ENCODE peak calls at places on chromosomes 1 and 21, in eight cellular contexts. One of them, this sample, is unnamed.

GRCh38 chr1:48955774-48956173 is 179.1 kb upstream of the BEND5 start:
- DNase-seq in IMR-90: no peak
- DNase-seq in uterus: no peak
- DNase-seq in T-cell: no peak
- DNase-seq in EL: no peak
- DNase-seq in thoracic aorta: no peak
- DNase-seq in BJ: no peak
- DNase-seq in stimulated activated CD4-positive, alpha-beta T cell treated with anti-CD3 and anti-CD28 coated beads, TNF-alpha, amount 100 ng/mL, for 24 hours: no peak
- DNase-seq in this sample: no peak

GRCh38 chr21:37849703-37850102 is 66.6 kb downstream of the KCNJ6 start:
- DNase-seq in IMR-90: peak
- DNase-seq in BJ: peak
- DNase-seq in stimulated activated CD4-positive, alpha-beta T cell treated with anti-CD3 and anti-CD28 coated beads, TNF-alpha, amount 100 ng/mL, for 24 hours: no peak
- DNase-seq in thoracic aorta: no peak
- DNase-seq in T-cell: no peak
- DNase-seq in uterus: no peak
- DNase-seq in EL: peak
- DNase-seq in this sample: no peak

GRCh38 chr1:150186789-150187559 is 37.3 kb downstream of the PLEKHO1 start:
- DNase-seq in BJ: no peak
- DNase-seq in EL: peak
- DNase-seq in IMR-90: peak
- DNase-seq in stimulated activated CD4-positive, alpha-beta T cell treated with anti-CD3 and anti-CD28 coated beads, TNF-alpha, amount 100 ng/mL, for 24 hours: no peak
- DNase-seq in thoracic aorta: no peak
- DNase-seq in uterus: no peak
- DNase-seq in T-cell: no peak
- DNase-seq in this sample: peak

GRCh38 chr21:33033094-33033951 is 7.6 kb downstream of the OLIG2 start:
- DNase-seq in EL: no peak
- DNase-seq in uterus: no peak
- DNase-seq in BJ: no peak
- DNase-seq in stimulated activated CD4-positive, alpha-beta T cell treated with anti-CD3 and anti-CD28 coated beads, TNF-alpha, amount 100 ng/mL, for 24 hours: no peak
- DNase-seq in T-cell: no peak
- DNase-seq in IMR-90: no peak
- DNase-seq in thoracic aorta: no peak
- DNase-seq in this sample: no peak

GRCh38 chr1:204419064-204419403 is 7.4 kb upstream of the PPP1R15B start:
- DNase-seq in T-cell: no peak
- DNase-seq in stimulated activated CD4-positive, alpha-beta T cell treated with anti-CD3 and anti-CD28 coated beads, TNF-alpha, amount 100 ng/mL, for 24 hours: no peak
- DNase-seq in EL: peak
- DNase-seq in IMR-90: peak
- DNase-seq in uterus: no peak
- DNase-seq in BJ: no peak
- DNase-seq in thoracic aorta: no peak
- DNase-seq in this sample: no peak

GRCh38 chr1:113326976-113327375 is 63.3 kb upstream of the MAGI3 start:
- DNase-seq in IMR-90: no peak
- DNase-seq in stimulated activated CD4-positive, alpha-beta T cell treated with anti-CD3 and anti-CD28 coated beads, TNF-alpha, amount 100 ng/mL, for 24 hours: no peak
- DNase-seq in EL: no peak
- DNase-seq in T-cell: no peak
- DNase-seq in thoracic aorta: no peak
- DNase-seq in BJ: no peak
- DNase-seq in uterus: no peak
- DNase-seq in this sample: no peak

GRCh38 chr1:5898266-5898665 is 94.0 kb downstream of the NPHP4 start:
- DNase-seq in stimulated activated CD4-positive, alpha-beta T cell treated with anti-CD3 and anti-CD28 coated beads, TNF-alpha, amount 100 ng/mL, for 24 hours: no peak
- DNase-seq in T-cell: no peak
- DNase-seq in EL: no peak
- DNase-seq in BJ: no peak
- DNase-seq in IMR-90: no peak
- DNase-seq in uterus: no peak
- DNase-seq in thoracic aorta: no peak
- DNase-seq in this sample: no peak

GRCh38 chr1:111735321-111735720 is 3.9 kb downstream of the INKA2 start:
- DNase-seq in uterus: no peak
- DNase-seq in IMR-90: peak
- DNase-seq in stimulated activated CD4-positive, alpha-beta T cell treated with anti-CD3 and anti-CD28 coated beads, TNF-alpha, amount 100 ng/mL, for 24 hours: no peak
- DNase-seq in EL: no peak
- DNase-seq in BJ: no peak
- DNase-seq in thoracic aorta: no peak
- DNase-seq in T-cell: no peak
- DNase-seq in this sample: no peak

GRCh38 chr1:42165511-42166210 is 1.1 kb upstream of the GUCA2A start:
- DNase-seq in thoracic aorta: no peak
- DNase-seq in uterus: no peak
- DNase-seq in stimulated activated CD4-positive, alpha-beta T cell treated with anti-CD3 and anti-CD28 coated beads, TNF-alpha, amount 100 ng/mL, for 24 hours: no peak
- DNase-seq in EL: peak
- DNase-seq in IMR-90: peak
- DNase-seq in BJ: no peak
- DNase-seq in T-cell: no peak
- DNase-seq in this sample: no peak

GRCh38 chr21:37240978-37241377 is 26.2 kb downstream of the VPS26C start:
- DNase-seq in IMR-90: no peak
- DNase-seq in uterus: no peak
- DNase-seq in BJ: no peak
- DNase-seq in EL: no peak
- DNase-seq in T-cell: no peak
- DNase-seq in thoracic aorta: no peak
- DNase-seq in stimulated activated CD4-positive, alpha-beta T cell treated with anti-CD3 and anti-CD28 coated beads, TNF-alpha, amount 100 ng/mL, for 24 hours: no peak
- DNase-seq in this sample: no peak

GRCh38 chr21:33026299-33026858 is 644 bp downstream of the OLIG2 start:
- DNase-seq in EL: no peak
- DNase-seq in BJ: no peak
- DNase-seq in uterus: no peak
- DNase-seq in stimulated activated CD4-positive, alpha-beta T cell treated with anti-CD3 and anti-CD28 coated beads, TNF-alpha, amount 100 ng/mL, for 24 hours: no peak
- DNase-seq in IMR-90: no peak
- DNase-seq in T-cell: no peak
- DNase-seq in thoracic aorta: no peak
- DNase-seq in this sample: no peak

GRCh38 chr1:14760780-14761179 is 162.3 kb downstream of the KAZN start:
- DNase-seq in thoracic aorta: no peak
- DNase-seq in T-cell: no peak
- DNase-seq in stimulated activated CD4-positive, alpha-beta T cell treated with anti-CD3 and anti-CD28 coated beads, TNF-alpha, amount 100 ng/mL, for 24 hours: no peak
- DNase-seq in BJ: no peak
- DNase-seq in IMR-90: no peak
- DNase-seq in uterus: no peak
- DNase-seq in EL: no peak
- DNase-seq in this sample: no peak

GRCh38 chr1:118945460-118945859 is 42.7 kb downstream of the TBX15 start:
- DNase-seq in EL: peak
- DNase-seq in BJ: no peak
- DNase-seq in uterus: no peak
- DNase-seq in IMR-90: no peak
- DNase-seq in T-cell: no peak
- DNase-seq in stimulated activated CD4-positive, alpha-beta T cell treated with anti-CD3 and anti-CD28 coated beads, TNF-alpha, amount 100 ng/mL, for 24 hours: no peak
- DNase-seq in thoracic aorta: no peak
- DNase-seq in this sample: no peak

GRCh38 chr1:907611-908451 is 15.9 kb upstream of the SAMD11 start:
- DNase-seq in BJ: no peak
- DNase-seq in IMR-90: no peak
- DNase-seq in T-cell: no peak
- DNase-seq in stimulated activated CD4-positive, alpha-beta T cell treated with anti-CD3 and anti-CD28 coated beads, TNF-alpha, amount 100 ng/mL, for 24 hours: no peak
- DNase-seq in uterus: no peak
- DNase-seq in thoracic aorta: no peak
- DNase-seq in EL: no peak
- DNase-seq in this sample: no peak

GRCh38 chr21:17679002-17679600 is 66.4 kb upstream of the BTG3 start:
- DNase-seq in BJ: peak
- DNase-seq in thoracic aorta: no peak
- DNase-seq in uterus: no peak
- DNase-seq in EL: peak
- DNase-seq in IMR-90: peak
- DNase-seq in T-cell: no peak
- DNase-seq in stimulated activated CD4-positive, alpha-beta T cell treated with anti-CD3 and anti-CD28 coated beads, TNF-alpha, amount 100 ng/mL, for 24 hours: no peak
- DNase-seq in this sample: no peak

GRCh38 chr1:246724725-246725095 is 501 bp downstream of the SCCPDH start:
- DNase-seq in uterus: peak
- DNase-seq in BJ: no peak
- DNase-seq in EL: peak
- DNase-seq in thoracic aorta: no peak
- DNase-seq in stimulated activated CD4-positive, alpha-beta T cell treated with anti-CD3 and anti-CD28 coated beads, TNF-alpha, amount 100 ng/mL, for 24 hours: no peak
- DNase-seq in IMR-90: peak
- DNase-seq in T-cell: no peak
- DNase-seq in this sample: no peak

GRCh38 chr1:160576430-160576829 is 2.9 kb downstream of the CD84 start:
- DNase-seq in thoracic aorta: no peak
- DNase-seq in stimulated activated CD4-positive, alpha-beta T cell treated with anti-CD3 and anti-CD28 coated beads, TNF-alpha, amount 100 ng/mL, for 24 hours: peak
- DNase-seq in T-cell: no peak
- DNase-seq in BJ: no peak
- DNase-seq in IMR-90: no peak
- DNase-seq in uterus: no peak
- DNase-seq in EL: no peak
- DNase-seq in this sample: no peak

GRCh38 chr1:64421377-64421776 is 48.6 kb upstream of the CACHD1 start:
- DNase-seq in stimulated activated CD4-positive, alpha-beta T cell treated with anti-CD3 and anti-CD28 coated beads, TNF-alpha, amount 100 ng/mL, for 24 hours: no peak
- DNase-seq in uterus: no peak
- DNase-seq in thoracic aorta: no peak
- DNase-seq in T-cell: no peak
- DNase-seq in BJ: no peak
- DNase-seq in IMR-90: peak
- DNase-seq in EL: no peak
- DNase-seq in this sample: no peak

GRCh38 chr1:97139512-97139911 is 417.9 kb downstream of the PTBP2 start:
- DNase-seq in stimulated activated CD4-positive, alpha-beta T cell treated with anti-CD3 and anti-CD28 coated beads, TNF-alpha, amount 100 ng/mL, for 24 hours: no peak
- DNase-seq in EL: peak
- DNase-seq in T-cell: no peak
- DNase-seq in thoracic aorta: no peak
- DNase-seq in uterus: no peak
- DNase-seq in BJ: no peak
- DNase-seq in IMR-90: peak
- DNase-seq in this sample: no peak

GRCh38 chr1:32972814-32973428 is 8.3 kb upstream of the RNF19B start:
- DNase-seq in thoracic aorta: no peak
- DNase-seq in T-cell: no peak
- DNase-seq in BJ: no peak
- DNase-seq in IMR-90: peak
- DNase-seq in uterus: peak
- DNase-seq in EL: peak
- DNase-seq in stimulated activated CD4-positive, alpha-beta T cell treated with anti-CD3 and anti-CD28 coated beads, TNF-alpha, amount 100 ng/mL, for 24 hours: no peak
- DNase-seq in this sample: no peak

This sample was measured in GDM1.